ENCODE peak calls at places on chromosomes 7 and 10, in seven cellular contexts. K is RWPE1, R is astrocyte of the spinal cord, L is fibroblast of the aortic adventitia, G is AG04449, O is lung, N is NB4. P is an unnamed sample.

GRCh38 chr10:64547168-64547567 is 1026.0 kb downstream of the REEP3 start:
- DNase-seq in K (no peak), R (no peak), L (no peak), G (no peak), O (no peak), N (no peak), P (no peak)

GRCh38 chr7:66380285-66380888 is 175.3 kb downstream of the TPST1 start:
- DNase-seq in K (no peak), R (no peak), L (no peak), G (no peak), O (no peak), N (peak; percentile 49), P (no peak)

GRCh38 chr7:5634107-5634950 is 147.1 kb downstream of the RNF216 start:
- DNase-seq in K (no peak), R (peak; percentile 89), L (peak; percentile 88), G (peak; percentile 61), O (no peak), N (peak; percentile 81), P (no peak)

GRCh38 chr7:10756981-10757380 is 216.7 kb upstream of the PHF14 start:
- DNase-seq in K (no peak), R (no peak), L (no peak), G (no peak), O (no peak), N (no peak), P (no peak)

GRCh38 chr10:103111031-103111917 is 81.8 kb downstream of the NT5C2 start:
- DNase-seq in K (no peak), R (peak; percentile 67), L (peak; percentile 41), G (no peak), O (no peak), N (peak; percentile 43), P (no peak)

GRCh38 chr7:99404235-99404976 is 4.0 kb downstream of the PDAP1 start:
- DNase-seq in K (no peak), R (no peak), L (peak; percentile 57), G (no peak), O (no peak), N (no peak), P (no peak)

GRCh38 chr7:159317294-159317693 is 172.6 kb upstream of the VIPR2 start:
- DNase-seq in K (no peak), R (no peak), L (no peak), G (no peak), O (no peak), N (no peak), P (no peak)

GRCh38 chr7:37083311-37084096 is 359.2 kb upstream of the AOAH start:
- DNase-seq in K (no peak), R (peak; percentile 3), L (peak; percentile 65), G (peak; percentile 45), O (no peak), N (no peak), P (no peak)

GRCh38 chr7:46494441-46494840 is 573.4 kb upstream of the IGFBP3 start:
- DNase-seq in K (no peak), R (no peak), L (no peak), G (no peak), O (no peak), N (no peak), P (no peak)

GRCh38 chr10:123146013-123146891 is 1.7 kb upstream of the HMX2 start:
- DNase-seq in K (no peak), R (no peak), L (no peak), G (no peak), O (no peak), N (no peak), P (no peak)

GRCh38 chr10:45082176-45082575 is 81.5 kb downstream of the ZNF22 start:
- DNase-seq in K (no peak), R (no peak), L (no peak), G (no peak), O (no peak), N (no peak), P (no peak)

GRCh38 chr7:136086712-136087111 is 109.6 kb upstream of the MTPN start:
- DNase-seq in K (peak; percentile 77), R (peak; percentile 93), L (peak; percentile 94), G (peak; percentile 67), O (peak; percentile 81), N (peak; percentile 39), P (peak; percentile 54)

GRCh38 chr7:104267701-104268368 is 60.0 kb upstream of the ORC5 start:
- DNase-seq in K (peak; percentile 38), R (peak; percentile 27), L (peak; percentile 39), G (no peak), O (no peak), N (peak; percentile 31), P (no peak)

GRCh38 chr7:18511351-18511750 is 15.8 kb downstream of the HDAC9 start:
- DNase-seq in K (no peak), R (no peak), L (no peak), G (no peak), O (no peak), N (no peak), P (no peak)

GRCh38 chr7:48839108-48839507 is 85.2 kb upstream of the CDC14C start:
- DNase-seq in K (peak; percentile 52), R (no peak), L (no peak), G (no peak), O (no peak), N (peak; percentile 10), P (no peak)

GRCh38 chr10:44389556-44389955 is 4.7 kb upstream of the CXCL12 start:
- DNase-seq in K (no peak), R (no peak), L (no peak), G (no peak), O (no peak), N (no peak), P (no peak)

GRCh38 chr7:81004098-81004497 is 85.2 kb upstream of the SEMA3C start:
- DNase-seq in K (no peak), R (peak; percentile 68), L (peak; percentile 85), G (no peak), O (no peak), N (no peak), P (no peak)

GRCh38 chr10:58554316-58554715 is 41.6 kb downstream of the BICC1 start:
- DNase-seq in K (peak; percentile 7), R (no peak), L (no peak), G (no peak), O (no peak), N (no peak), P (no peak)

GRCh38 chr10:109889867-109890266 is 33.4 kb downstream of the XPNPEP1 start:
- DNase-seq in K (no peak), R (peak; percentile 89), L (peak; percentile 80), G (peak; percentile 52), O (no peak), N (peak; percentile 32), P (no peak)

GRCh38 chr10:73906524-73907447 is 4.1 kb upstream of the PLAU start:
- DNase-seq in K (peak; percentile 85), R (peak; percentile 99), L (peak; percentile 98), G (peak; percentile 96), O (peak; percentile 62), N (peak; percentile 87), P (peak; percentile 93)

GRCh38 chr7:28556036-28556435 is 143.7 kb downstream of the CREB5 start:
- DNase-seq in K (no peak), R (no peak), L (no peak), G (no peak), O (no peak), N (no peak), P (no peak)

GRCh38 chr7:116886550-116887156 is 24.3 kb downstream of the CAPZA2 start:
- DNase-seq in K (no peak), R (no peak), L (no peak), G (no peak), O (no peak), N (no peak), P (no peak)

GRCh38 chr10:7792541-7792940 is 4.6 kb downstream of the ATP5F1C start:
- DNase-seq in K (no peak), R (no peak), L (peak; percentile 28), G (no peak), O (no peak), N (no peak), P (no peak)

GRCh38 chr10:104796817-104797216 is 155.7 kb downstream of the SORCS3 start:
- DNase-seq in K (no peak), R (no peak), L (no peak), G (no peak), O (no peak), N (no peak), P (no peak)
- TF ChIP-seq CTCF in K (no peak), R (no peak), L (no peak), G (no peak), O (no peak), N (no peak), P (no peak)

GRCh38 chr10:46545861-46546590 is 10.4 kb downstream of the GPRIN2 start:
- DNase-seq in K (no peak), R (no peak), L (no peak), G (no peak), O (no peak), N (no peak), P (peak; percentile 8)

GRCh38 chr10:46546591-46547330 is 9.7 kb downstream of the GPRIN2 start:
- DNase-seq in K (peak; percentile 55), R (no peak), L (no peak), G (no peak), O (peak; percentile 84), N (no peak), P (peak; percentile 22)

GRCh38 chr10:46543379-46544014 is 13.0 kb downstream of the GPRIN2 start:
- DNase-seq in K (no peak), R (no peak), L (no peak), G (no peak), O (no peak), N (no peak), P (peak; percentile 10)

GRCh38 chr10:46547331-46547880 is 9.1 kb downstream of the GPRIN2 start:
- DNase-seq in K (no peak), R (no peak), L (no peak), G (no peak), O (no peak), N (no peak), P (peak; percentile 1)

GRCh38 chr10:46544989-46545791 is 11.3 kb downstream of the GPRIN2 start:
- DNase-seq in K (peak; percentile 67), R (no peak), L (peak; percentile 42), G (no peak), O (no peak), N (peak; percentile 74), P (peak; percentile 70)
- TF ChIP-seq CTCF in K (no peak), R (peak; percentile 47), L (peak; percentile 51), G (peak; percentile 43), O (no peak), N (peak; percentile 88), P (peak; percentile 89)

DNA sequence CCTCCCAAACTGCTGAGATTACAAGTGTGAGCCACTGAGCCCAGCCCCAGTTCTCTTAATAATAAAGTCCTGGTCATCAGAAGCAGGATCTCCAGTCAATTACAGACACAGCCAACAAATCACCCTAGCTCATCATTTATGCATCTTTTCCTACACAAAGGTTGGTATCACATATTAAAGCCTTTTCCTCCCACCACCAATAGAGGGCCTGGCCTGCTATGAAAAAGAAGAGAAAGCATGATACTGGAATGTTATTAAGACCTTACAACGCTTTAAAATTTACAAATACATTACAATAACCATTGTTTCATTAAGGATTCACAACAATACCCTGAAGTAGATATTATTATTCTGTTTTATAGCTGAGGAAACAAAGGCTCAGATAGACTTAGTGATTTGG is 25.9 kb downstream of the VAX1 start:
- DNase-seq in K (no peak), R (no peak), L (no peak), G (no peak), O (no peak), N (no peak), P (no peak)
- TF ChIP-seq CTCF in K (no peak), R (peak; percentile 33), L (peak; percentile 45), G (peak; percentile 12), O (no peak), N (peak; percentile 38), P (peak; percentile 27)

DNA sequence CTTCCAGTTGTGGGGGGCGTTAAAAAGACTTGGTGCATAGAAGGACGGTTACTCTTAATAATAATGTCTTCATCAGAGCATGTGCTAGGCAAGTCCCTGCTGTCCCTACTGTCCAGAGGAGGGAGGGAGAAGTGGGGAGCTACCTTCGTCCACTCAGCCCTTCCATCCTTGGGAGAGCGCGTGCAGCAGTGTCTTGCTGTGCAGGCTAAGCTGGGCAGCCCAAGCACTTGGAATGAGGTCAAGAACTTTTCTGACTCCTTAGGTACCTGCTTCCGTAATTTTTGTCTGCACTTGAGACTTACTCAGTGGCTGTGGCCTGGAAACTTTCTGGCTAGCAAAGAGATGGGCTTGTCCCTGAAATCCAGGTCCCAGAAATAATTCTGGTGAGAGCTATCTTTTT is 265.9 kb upstream of the SORCS1 start:
- DNase-seq in K (no peak), R (no peak), L (no peak), G (no peak), O (no peak), N (no peak), P (no peak)
- TF ChIP-seq CTCF in K (no peak), R (no peak), L (no peak), G (no peak), O (no peak), N (no peak), P (no peak)